ENCODE peak calls at places on chromosomes 6 and 20, in ten cellular contexts. One of them, this sample, is unnamed.

GRCh38 chr6:28090902-28091586 is 10.7 kb downstream of the ZNF165 start:
- DNase-seq in SK-N-SH: peak; percentile 85
- DNase-seq in osteocyte: no peak
- DNase-seq in foreskin fibroblast: peak; percentile 46
- DNase-seq in neural crest cell: no peak
- DNase-seq in nephron progenitor cell: no peak
- DNase-seq in psoas muscle: no peak
- DNase-seq in GM13977: no peak
- DNase-seq in ovary: peak; percentile 28
- DNase-seq in hepatocyte: no peak
- DNase-seq in this sample: no peak

GRCh38 chr6:816510-817084 is 123.7 kb upstream of the EXOC2 start:
- DNase-seq in SK-N-SH: no peak
- DNase-seq in osteocyte: no peak
- DNase-seq in foreskin fibroblast: no peak
- DNase-seq in neural crest cell: no peak
- DNase-seq in nephron progenitor cell: no peak
- DNase-seq in psoas muscle: no peak
- DNase-seq in GM13977: no peak
- DNase-seq in ovary: no peak
- DNase-seq in hepatocyte: no peak
- DNase-seq in this sample: no peak

GRCh38 chr20:37194616-37195015 is 15.3 kb upstream of the MROH8 start:
- DNase-seq in SK-N-SH: no peak
- DNase-seq in osteocyte: no peak
- DNase-seq in foreskin fibroblast: no peak
- DNase-seq in neural crest cell: no peak
- DNase-seq in nephron progenitor cell: no peak
- DNase-seq in psoas muscle: no peak
- DNase-seq in GM13977: no peak
- DNase-seq in ovary: no peak
- DNase-seq in hepatocyte: no peak
- DNase-seq in this sample: no peak

GRCh38 chr20:59455392-59456341 is 148.7 kb upstream of the PHACTR3 start:
- DNase-seq in SK-N-SH: peak; percentile 77
- DNase-seq in osteocyte: no peak
- DNase-seq in foreskin fibroblast: peak; percentile 19
- DNase-seq in neural crest cell: peak; percentile 37
- DNase-seq in nephron progenitor cell: peak; percentile 47
- DNase-seq in psoas muscle: peak; percentile 60
- DNase-seq in GM13977: peak; percentile 48
- DNase-seq in ovary: no peak
- DNase-seq in hepatocyte: peak; percentile 53
- DNase-seq in this sample: peak; percentile 10

GRCh38 chr6:23547851-23548250 is 578.2 kb upstream of the NRSN1 start:
- DNase-seq in SK-N-SH: no peak
- DNase-seq in osteocyte: no peak
- DNase-seq in foreskin fibroblast: no peak
- DNase-seq in neural crest cell: no peak
- DNase-seq in nephron progenitor cell: no peak
- DNase-seq in psoas muscle: no peak
- DNase-seq in GM13977: no peak
- DNase-seq in ovary: no peak
- DNase-seq in hepatocyte: peak; percentile 50
- DNase-seq in this sample: no peak

GRCh38 chr6:43298565-43299337 is 691 bp downstream of the SLC22A7 start:
- DNase-seq in SK-N-SH: no peak
- DNase-seq in osteocyte: no peak
- DNase-seq in foreskin fibroblast: no peak
- DNase-seq in neural crest cell: no peak
- DNase-seq in nephron progenitor cell: no peak
- DNase-seq in psoas muscle: no peak
- DNase-seq in GM13977: no peak
- DNase-seq in ovary: no peak
- DNase-seq in hepatocyte: no peak
- DNase-seq in this sample: no peak

GRCh38 chr20:37449276-37449675 is 71.8 kb upstream of the NNAT start:
- DNase-seq in SK-N-SH: no peak
- DNase-seq in osteocyte: no peak
- DNase-seq in foreskin fibroblast: no peak
- DNase-seq in neural crest cell: no peak
- DNase-seq in nephron progenitor cell: no peak
- DNase-seq in psoas muscle: no peak
- DNase-seq in GM13977: no peak
- DNase-seq in ovary: no peak
- DNase-seq in hepatocyte: no peak
- DNase-seq in this sample: no peak

GRCh38 chr6:109449064-109449788 is 6.3 kb downstream of the MICAL1 start:
- DNase-seq in SK-N-SH: no peak
- DNase-seq in osteocyte: no peak
- DNase-seq in foreskin fibroblast: no peak
- DNase-seq in neural crest cell: no peak
- DNase-seq in nephron progenitor cell: no peak
- DNase-seq in psoas muscle: no peak
- DNase-seq in GM13977: no peak
- DNase-seq in ovary: no peak
- DNase-seq in hepatocyte: no peak
- DNase-seq in this sample: no peak

GRCh38 chr6:13331516-13332348 is 3.4 kb upstream of the TBC1D7 start:
- DNase-seq in SK-N-SH: peak; percentile 27
- DNase-seq in osteocyte: no peak
- DNase-seq in foreskin fibroblast: peak; percentile 38
- DNase-seq in neural crest cell: no peak
- DNase-seq in nephron progenitor cell: no peak
- DNase-seq in psoas muscle: no peak
- DNase-seq in GM13977: peak; percentile 42
- DNase-seq in ovary: no peak
- DNase-seq in hepatocyte: peak; percentile 47
- DNase-seq in this sample: peak; percentile 29

GRCh38 chr6:33250731-33251130 is 20.9 kb downstream of the VPS52 start:
- DNase-seq in SK-N-SH: no peak
- DNase-seq in osteocyte: no peak
- DNase-seq in foreskin fibroblast: no peak
- DNase-seq in neural crest cell: no peak
- DNase-seq in nephron progenitor cell: no peak
- DNase-seq in psoas muscle: no peak
- DNase-seq in GM13977: no peak
- DNase-seq in ovary: no peak
- DNase-seq in hepatocyte: no peak
- DNase-seq in this sample: no peak

GRCh38 chr6:128554302-128554701 is 33.9 kb upstream of the PTPRK start:
- DNase-seq in SK-N-SH: no peak
- DNase-seq in osteocyte: no peak
- DNase-seq in foreskin fibroblast: peak; percentile 33
- DNase-seq in neural crest cell: no peak
- DNase-seq in nephron progenitor cell: no peak
- DNase-seq in psoas muscle: no peak
- DNase-seq in GM13977: no peak
- DNase-seq in ovary: no peak
- DNase-seq in hepatocyte: no peak
- DNase-seq in this sample: no peak

DNA sequence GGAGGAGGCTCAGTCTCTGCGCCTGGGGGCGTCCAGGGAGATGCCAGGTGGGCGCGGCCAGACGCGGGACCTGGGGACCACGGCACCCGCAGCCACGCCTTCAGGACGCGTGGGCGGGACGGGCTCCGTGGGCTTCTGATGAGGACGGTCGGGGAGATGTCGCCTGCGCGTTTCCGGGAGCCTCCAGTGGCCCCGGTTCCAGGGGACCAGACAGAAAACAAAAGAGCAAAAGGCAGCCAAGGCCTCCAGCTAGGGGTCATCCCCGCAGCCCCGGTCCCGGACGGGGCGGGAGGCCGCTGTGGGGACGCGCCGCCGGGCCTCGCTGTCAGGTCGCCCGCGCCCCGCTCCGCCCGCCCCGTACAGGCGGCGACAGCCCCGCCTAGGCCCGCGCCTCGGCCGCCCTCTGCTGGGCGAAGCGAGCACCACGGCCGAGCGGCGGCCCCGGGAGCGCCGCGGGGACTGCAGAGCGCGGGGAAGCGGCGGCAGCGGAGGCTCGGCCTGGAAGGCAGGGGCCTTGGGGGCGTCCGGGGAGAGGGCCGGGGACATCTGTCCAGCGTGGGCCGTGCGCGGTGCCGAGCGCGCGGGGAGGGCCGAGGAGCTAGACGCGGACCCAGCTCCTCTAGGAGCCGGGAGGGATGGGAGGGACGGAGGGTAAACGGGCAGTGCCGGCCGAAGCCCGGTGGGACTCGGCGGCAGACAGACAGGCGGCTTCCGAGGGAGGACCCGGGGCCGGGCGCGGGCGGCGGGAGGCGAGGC is 48.7 kb downstream of the TMEM242 start:
- DNase-seq in SK-N-SH: peak; percentile 97
- DNase-seq in osteocyte: peak; percentile 93
- DNase-seq in foreskin fibroblast: peak; percentile 90
- DNase-seq in neural crest cell: peak; percentile 71
- DNase-seq in nephron progenitor cell: peak; percentile 86
- DNase-seq in psoas muscle: peak; percentile 85
- DNase-seq in GM13977: peak; percentile 97
- DNase-seq in ovary: peak; percentile 64
- DNase-seq in hepatocyte: peak; percentile 92
- DNase-seq in this sample: peak; percentile 57
- TF ChIP-seq CTCF in SK-N-SH: peak; percentile 45
- TF ChIP-seq CTCF in osteocyte: peak; percentile 92
- TF ChIP-seq CTCF in foreskin fibroblast: peak; percentile 25
- TF ChIP-seq CTCF in neural crest cell: peak; percentile 83
- TF ChIP-seq CTCF in nephron progenitor cell: peak; percentile 46
- TF ChIP-seq CTCF in psoas muscle: peak; percentile 90
- TF ChIP-seq CTCF in GM13977: peak; percentile 97
- TF ChIP-seq CTCF in ovary: peak; percentile 97
- TF ChIP-seq CTCF in hepatocyte: peak; percentile 62
- TF ChIP-seq CTCF in this sample: peak; percentile 85

GRCh38 chr20:63453029-63453523 is 19.4 kb downstream of the KCNQ2 start:
- DNase-seq in SK-N-SH: peak; percentile 90
- DNase-seq in osteocyte: no peak
- DNase-seq in foreskin fibroblast: no peak
- DNase-seq in neural crest cell: no peak
- DNase-seq in nephron progenitor cell: no peak
- DNase-seq in psoas muscle: no peak
- DNase-seq in GM13977: peak; percentile 66
- DNase-seq in ovary: no peak
- DNase-seq in hepatocyte: no peak
- DNase-seq in this sample: no peak
- TF ChIP-seq CTCF in SK-N-SH: peak; percentile 44
- TF ChIP-seq CTCF in osteocyte: no peak
- TF ChIP-seq CTCF in foreskin fibroblast: no peak
- TF ChIP-seq CTCF in neural crest cell: no peak
- TF ChIP-seq CTCF in nephron progenitor cell: no peak
- TF ChIP-seq CTCF in psoas muscle: peak; percentile 16
- TF ChIP-seq CTCF in GM13977: peak; percentile 21
- TF ChIP-seq CTCF in ovary: no peak
- TF ChIP-seq CTCF in hepatocyte: no peak
- TF ChIP-seq CTCF in this sample: no peak

DNA sequence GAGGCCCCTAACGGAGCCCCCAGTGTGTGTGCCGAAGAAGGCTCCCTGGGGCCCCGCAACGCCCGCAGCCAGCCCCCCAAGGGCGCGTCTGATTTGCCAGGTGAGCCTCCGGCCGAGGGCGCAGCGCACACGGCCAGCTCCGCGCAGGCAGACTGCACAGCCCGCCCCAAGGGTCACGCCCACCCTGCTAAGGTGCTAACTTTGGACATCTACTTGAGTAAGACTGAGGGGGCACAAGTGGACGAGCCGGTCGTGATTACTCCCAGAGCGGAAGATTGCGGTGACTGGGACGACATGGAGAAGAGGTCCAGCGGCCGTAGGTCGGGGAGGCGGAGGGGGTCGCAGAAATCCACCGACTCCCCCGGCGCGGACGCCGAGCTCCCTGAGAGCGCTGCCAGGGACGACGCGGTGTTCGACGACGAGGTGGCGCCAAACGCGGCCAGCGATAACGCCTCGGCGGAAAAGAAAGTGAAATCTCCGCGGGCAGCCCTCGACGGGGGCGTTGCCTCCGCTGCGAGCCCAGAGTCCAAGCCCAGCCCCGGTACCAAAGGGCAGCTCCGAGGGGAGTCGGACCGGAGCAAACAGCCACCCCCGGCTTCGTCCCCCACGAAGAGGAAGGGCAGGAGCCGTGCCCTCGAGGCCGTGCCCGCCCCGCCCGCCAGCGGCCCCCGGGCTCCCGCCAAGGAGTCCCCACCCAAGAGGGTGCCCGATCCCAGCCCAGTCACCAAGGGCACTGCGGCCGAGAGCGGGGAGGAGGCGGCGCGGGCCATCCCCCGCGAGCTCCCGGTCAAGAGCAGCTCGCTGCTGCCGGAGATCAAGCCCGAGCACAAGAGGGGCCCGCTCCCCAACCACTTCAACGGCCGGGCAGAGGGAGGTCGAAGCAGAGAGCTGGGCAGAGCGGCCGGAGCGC is 117.0 kb downstream of the RTN4IP1 start:
- DNase-seq in SK-N-SH: peak; percentile 61
- DNase-seq in osteocyte: no peak
- DNase-seq in foreskin fibroblast: peak; percentile 85
- DNase-seq in neural crest cell: peak; percentile 26
- DNase-seq in nephron progenitor cell: peak; percentile 56
- DNase-seq in psoas muscle: peak; percentile 81
- DNase-seq in GM13977: peak; percentile 82
- DNase-seq in ovary: peak; percentile 62
- DNase-seq in hepatocyte: peak; percentile 82
- DNase-seq in this sample: no peak
- TF ChIP-seq CTCF in SK-N-SH: peak; percentile 28
- TF ChIP-seq CTCF in osteocyte: peak; percentile 38
- TF ChIP-seq CTCF in foreskin fibroblast: peak; percentile 13
- TF ChIP-seq CTCF in neural crest cell: no peak
- TF ChIP-seq CTCF in nephron progenitor cell: no peak
- TF ChIP-seq CTCF in psoas muscle: no peak
- TF ChIP-seq CTCF in GM13977: peak; percentile 67
- TF ChIP-seq CTCF in ovary: no peak
- TF ChIP-seq CTCF in hepatocyte: peak; percentile 34
- TF ChIP-seq CTCF in this sample: peak; percentile 30

GRCh38 chr20:25339608-25340007 is 51.0 kb downstream of the ABHD12 start:
- DNase-seq in SK-N-SH: no peak
- DNase-seq in osteocyte: no peak
- DNase-seq in foreskin fibroblast: no peak
- DNase-seq in neural crest cell: no peak
- DNase-seq in nephron progenitor cell: no peak
- DNase-seq in psoas muscle: peak; percentile 16
- DNase-seq in GM13977: no peak
- DNase-seq in ovary: no peak
- DNase-seq in hepatocyte: peak; percentile 65
- DNase-seq in this sample: no peak
- TF ChIP-seq CTCF in SK-N-SH: no peak
- TF ChIP-seq CTCF in osteocyte: no peak
- TF ChIP-seq CTCF in foreskin fibroblast: no peak
- TF ChIP-seq CTCF in neural crest cell: no peak
- TF ChIP-seq CTCF in nephron progenitor cell: no peak
- TF ChIP-seq CTCF in psoas muscle: no peak
- TF ChIP-seq CTCF in GM13977: no peak
- TF ChIP-seq CTCF in ovary: no peak
- TF ChIP-seq CTCF in hepatocyte: no peak
- TF ChIP-seq CTCF in this sample: no peak

GRCh38 chr20:62739581-62740285 is 31.1 kb downstream of the NTSR1 start:
- DNase-seq in SK-N-SH: no peak
- DNase-seq in osteocyte: no peak
- DNase-seq in foreskin fibroblast: peak; percentile 85
- DNase-seq in neural crest cell: no peak
- DNase-seq in nephron progenitor cell: no peak
- DNase-seq in psoas muscle: peak; percentile 67
- DNase-seq in GM13977: no peak
- DNase-seq in ovary: no peak
- DNase-seq in hepatocyte: no peak
- DNase-seq in this sample: no peak
- TF ChIP-seq CTCF in SK-N-SH: no peak
- TF ChIP-seq CTCF in osteocyte: no peak
- TF ChIP-seq CTCF in foreskin fibroblast: no peak
- TF ChIP-seq CTCF in neural crest cell: no peak
- TF ChIP-seq CTCF in nephron progenitor cell: no peak
- TF ChIP-seq CTCF in psoas muscle: no peak
- TF ChIP-seq CTCF in GM13977: no peak
- TF ChIP-seq CTCF in ovary: no peak
- TF ChIP-seq CTCF in hepatocyte: no peak
- TF ChIP-seq CTCF in this sample: no peak